ENCODE peak calls at places on chromosomes 11 and 22, in eight cellular contexts. One of them, this sample, is unnamed. For H3K9me3, the result is how much of the 10 kb centered on the place peaks cover.

GRCh38 chr11:125942771-125943428 is 2.9 kb upstream of the VSIG10L2 start:
- DNase-seq in RWPE2: no peak
- DNase-seq in transverse colon: no peak
- DNase-seq in colonic mucosa: no peak
- DNase-seq in sigmoid colon: no peak
- DNase-seq in cardiac muscle cell: no peak
- DNase-seq in breast epithelium: no peak
- DNase-seq in pancreas: no peak
- DNase-seq in this sample: no peak

GRCh38 chr22:26673485-26673884 is 16.1 kb downstream of the MIAT start:
- DNase-seq in colonic mucosa: peak
- DNase-seq in cardiac muscle cell: no peak
- DNase-seq in RWPE2: no peak
- DNase-seq in sigmoid colon: no peak
- DNase-seq in breast epithelium: no peak
- DNase-seq in transverse colon: peak
- DNase-seq in pancreas: no peak
- DNase-seq in this sample: peak

GRCh38 chr22:46798041-46798365 is 35.6 kb downstream of the TBC1D22A start:
- DNase-seq in colonic mucosa: no peak
- DNase-seq in sigmoid colon: peak
- DNase-seq in cardiac muscle cell: no peak
- DNase-seq in RWPE2: no peak
- DNase-seq in breast epithelium: peak
- DNase-seq in transverse colon: no peak
- DNase-seq in pancreas: no peak
- DNase-seq in this sample: no peak

GRCh38 chr11:127338380-127339259 is 338.1 kb upstream of the KIRREL3 start:
- DNase-seq in breast epithelium: no peak
- DNase-seq in sigmoid colon: no peak
- DNase-seq in RWPE2: no peak
- DNase-seq in cardiac muscle cell: no peak
- DNase-seq in pancreas: no peak
- DNase-seq in transverse colon: no peak
- DNase-seq in colonic mucosa: no peak
- DNase-seq in this sample: no peak

GRCh38 chr22:23032681-23033080 is 37.6 kb upstream of the GNAZ start:
- DNase-seq in colonic mucosa: no peak
- DNase-seq in pancreas: no peak
- DNase-seq in breast epithelium: no peak
- DNase-seq in transverse colon: no peak
- DNase-seq in cardiac muscle cell: no peak
- DNase-seq in sigmoid colon: no peak
- DNase-seq in RWPE2: no peak
- DNase-seq in this sample: peak

GRCh38 chr11:130055637-130056036 is 14.1 kb upstream of the APLP2 start:
- DNase-seq in breast epithelium: no peak
- DNase-seq in transverse colon: no peak
- DNase-seq in colonic mucosa: no peak
- DNase-seq in RWPE2: no peak
- DNase-seq in pancreas: no peak
- DNase-seq in sigmoid colon: no peak
- DNase-seq in cardiac muscle cell: no peak
- DNase-seq in this sample: no peak

GRCh38 chr11:93517611-93518010 is 25.6 kb downstream of the SMCO4 start:
- DNase-seq in pancreas: no peak
- DNase-seq in transverse colon: no peak
- DNase-seq in cardiac muscle cell: no peak
- DNase-seq in colonic mucosa: no peak
- DNase-seq in breast epithelium: no peak
- DNase-seq in sigmoid colon: no peak
- DNase-seq in RWPE2: no peak
- DNase-seq in this sample: no peak

GRCh38 chr11:3982431-3982830 is 112.2 kb upstream of the RRM1 start:
- DNase-seq in colonic mucosa: no peak
- DNase-seq in RWPE2: no peak
- DNase-seq in sigmoid colon: no peak
- DNase-seq in cardiac muscle cell: no peak
- DNase-seq in pancreas: no peak
- DNase-seq in breast epithelium: no peak
- DNase-seq in transverse colon: no peak
- DNase-seq in this sample: no peak

GRCh38 chr11:77175021-77175842 is 47.2 kb downstream of the MYO7A start:
- DNase-seq in RWPE2: no peak
- DNase-seq in breast epithelium: no peak
- DNase-seq in pancreas: no peak
- DNase-seq in colonic mucosa: no peak
- DNase-seq in transverse colon: no peak
- DNase-seq in sigmoid colon: peak
- DNase-seq in cardiac muscle cell: no peak
- DNase-seq in this sample: no peak

GRCh38 chr11:17551347-17552040 is 4.4 kb downstream of the OTOG start:
- DNase-seq in transverse colon: no peak
- DNase-seq in pancreas: no peak
- DNase-seq in breast epithelium: no peak
- DNase-seq in sigmoid colon: peak
- DNase-seq in colonic mucosa: no peak
- DNase-seq in cardiac muscle cell: no peak
- DNase-seq in RWPE2: peak
- DNase-seq in this sample: no peak

GRCh38 chr22:28479912-28480311 is 199.7 kb downstream of the TTC28 start:
- DNase-seq in colonic mucosa: no peak
- DNase-seq in transverse colon: no peak
- DNase-seq in RWPE2: no peak
- DNase-seq in breast epithelium: no peak
- DNase-seq in sigmoid colon: no peak
- DNase-seq in pancreas: no peak
- DNase-seq in cardiac muscle cell: no peak
- DNase-seq in this sample: no peak

GRCh38 chr11:129740125-129740719 is 75.4 kb upstream of the TMEM45B start:
- DNase-seq in colonic mucosa: no peak
- DNase-seq in cardiac muscle cell: no peak
- DNase-seq in RWPE2: no peak
- DNase-seq in sigmoid colon: no peak
- DNase-seq in transverse colon: no peak
- DNase-seq in breast epithelium: no peak
- DNase-seq in pancreas: no peak
- DNase-seq in this sample: no peak

GRCh38 chr11:131070365-131070764 is 154.1 kb upstream of the SNX19 start:
- DNase-seq in cardiac muscle cell: no peak
- DNase-seq in pancreas: no peak
- DNase-seq in sigmoid colon: no peak
- DNase-seq in RWPE2: no peak
- DNase-seq in transverse colon: no peak
- DNase-seq in breast epithelium: no peak
- DNase-seq in colonic mucosa: no peak
- DNase-seq in this sample: no peak

GRCh38 chr11:45180158-45180887 is 33.9 kb downstream of the PRDM11 start:
- DNase-seq in cardiac muscle cell: peak
- DNase-seq in transverse colon: peak
- DNase-seq in colonic mucosa: peak
- DNase-seq in pancreas: peak
- DNase-seq in breast epithelium: peak
- DNase-seq in RWPE2: no peak
- DNase-seq in sigmoid colon: peak
- DNase-seq in this sample: no peak

GRCh38 chr11:3206128-3206921 is 12.3 kb downstream of the MRGPRG start:
- DNase-seq in RWPE2: no peak
- DNase-seq in transverse colon: no peak
- DNase-seq in pancreas: no peak
- DNase-seq in colonic mucosa: no peak
- DNase-seq in cardiac muscle cell: no peak
- DNase-seq in sigmoid colon: no peak
- DNase-seq in breast epithelium: no peak
- DNase-seq in this sample: no peak

GRCh38 chr11:105100976-105101630 is 38.5 kb downstream of the CARD18 start:
- DNase-seq in RWPE2: no peak
- DNase-seq in breast epithelium: no peak
- DNase-seq in colonic mucosa: no peak
- DNase-seq in transverse colon: no peak
- DNase-seq in pancreas: no peak
- DNase-seq in sigmoid colon: no peak
- DNase-seq in cardiac muscle cell: no peak
- DNase-seq in this sample: no peak

GRCh38 chr11:66728760-66729385 is at the start of gene SPTBN2:
- DNase-seq in RWPE2: no peak
- DNase-seq in pancreas: no peak
- DNase-seq in sigmoid colon: peak
- DNase-seq in cardiac muscle cell: peak
- DNase-seq in colonic mucosa: no peak
- DNase-seq in transverse colon: peak
- DNase-seq in breast epithelium: no peak
- DNase-seq in this sample: peak

GRCh38 chr22:38489142-38489541 is 17.0 kb downstream of the DDX17 start:
- DNase-seq in cardiac muscle cell: no peak
- DNase-seq in pancreas: no peak
- DNase-seq in colonic mucosa: no peak
- DNase-seq in breast epithelium: no peak
- DNase-seq in RWPE2: no peak
- DNase-seq in transverse colon: no peak
- DNase-seq in sigmoid colon: no peak
- DNase-seq in this sample: no peak

GRCh38 chr11:43788394-43788793 is 92.2 kb upstream of the ALKBH3 start:
- DNase-seq in transverse colon: peak
- DNase-seq in pancreas: no peak
- DNase-seq in colonic mucosa: peak
- DNase-seq in cardiac muscle cell: no peak
- DNase-seq in RWPE2: no peak
- DNase-seq in breast epithelium: no peak
- DNase-seq in sigmoid colon: no peak
- DNase-seq in this sample: no peak

GRCh38 chr11:43574949-43575915 is 105.3 kb upstream of the HSD17B12 start:
- DNase-seq in colonic mucosa: no peak
- DNase-seq in cardiac muscle cell: peak
- DNase-seq in transverse colon: no peak
- DNase-seq in pancreas: no peak
- DNase-seq in sigmoid colon: peak
- DNase-seq in breast epithelium: no peak
- DNase-seq in RWPE2: no peak
- DNase-seq in this sample: no peak

GRCh38 chr11:96072592-96072991 is 148.7 kb upstream of the MTMR2 start:
- DNase-seq in transverse colon: no peak
- DNase-seq in pancreas: no peak
- DNase-seq in cardiac muscle cell: no peak
- DNase-seq in breast epithelium: no peak
- DNase-seq in RWPE2: no peak
- DNase-seq in sigmoid colon: no peak
- DNase-seq in colonic mucosa: no peak
- DNase-seq in this sample: no peak

GRCh38 chr11:73312806-73313403 is 4.8 kb downstream of the ARHGEF17 start:
- DNase-seq in breast epithelium: no peak
- DNase-seq in sigmoid colon: peak
- DNase-seq in colonic mucosa: no peak
- DNase-seq in pancreas: no peak
- DNase-seq in RWPE2: no peak
- DNase-seq in transverse colon: no peak
- DNase-seq in cardiac muscle cell: no peak
- DNase-seq in this sample: no peak

GRCh38 chr11:127493330-127493729 is 492.8 kb upstream of the KIRREL3 start:
- DNase-seq in sigmoid colon: no peak
- DNase-seq in RWPE2: no peak
- DNase-seq in pancreas: no peak
- DNase-seq in transverse colon: no peak
- DNase-seq in breast epithelium: no peak
- DNase-seq in colonic mucosa: no peak
- DNase-seq in cardiac muscle cell: peak
- DNase-seq in this sample: peak

DNA sequence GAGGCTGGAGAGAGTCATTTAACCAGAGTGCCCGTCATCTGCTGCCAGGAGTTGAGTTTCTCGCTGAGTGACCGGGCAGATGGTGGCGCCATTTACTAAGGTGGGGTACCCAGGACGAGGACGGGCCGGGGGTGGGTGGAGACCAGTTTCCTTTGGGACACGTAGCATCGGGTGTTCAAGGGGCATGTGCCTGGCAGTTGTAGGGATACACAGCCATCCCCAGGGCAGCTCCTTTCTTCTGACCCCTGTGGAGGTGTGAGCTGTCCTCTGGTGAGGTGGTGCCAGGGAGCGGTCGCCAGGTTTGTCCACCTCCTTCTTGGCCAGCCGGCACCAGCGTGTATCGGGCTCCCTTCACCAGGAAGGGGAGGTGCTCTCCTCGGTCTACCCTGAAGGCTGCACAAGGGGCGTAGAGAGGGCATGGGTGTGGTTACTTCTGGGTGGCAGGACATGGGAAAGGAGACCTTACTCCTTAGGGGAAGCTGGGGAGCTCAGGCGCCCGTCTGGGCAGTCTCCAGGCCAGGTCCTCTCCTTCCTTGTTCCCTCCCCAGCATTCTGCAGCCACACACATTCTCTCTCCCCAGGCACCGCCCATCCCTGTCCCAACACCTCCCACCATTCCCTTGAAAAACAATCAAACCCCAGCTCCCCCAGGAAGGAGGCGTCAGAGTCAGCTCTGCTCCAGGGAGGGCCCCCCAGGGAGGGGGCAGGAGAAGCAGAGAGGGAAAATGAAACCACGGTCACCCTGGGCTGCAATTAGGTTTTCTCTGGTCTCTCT is 10.3 kb upstream of the MB start:
- DNase-seq in transverse colon: peak
- DNase-seq in cardiac muscle cell: peak
- DNase-seq in colonic mucosa: peak
- DNase-seq in RWPE2: peak
- DNase-seq in sigmoid colon: peak
- DNase-seq in breast epithelium: peak
- DNase-seq in pancreas: peak
- DNase-seq in this sample: peak
- H3K27ac ChIP-seq in transverse colon: peak
- H3K27ac ChIP-seq in cardiac muscle cell: no peak
- H3K27ac ChIP-seq in colonic mucosa: peak
- H3K27ac ChIP-seq in RWPE2: peak
- H3K27ac ChIP-seq in sigmoid colon: peak
- H3K27ac ChIP-seq in breast epithelium: peak
- H3K27ac ChIP-seq in pancreas: peak
- H3K27ac ChIP-seq in this sample: no peak

GRCh38 chr22:48745842-48746788 is 1081.6 kb downstream of the BRD1 start:
- DNase-seq in pancreas: no peak
- DNase-seq in cardiac muscle cell: no peak
- DNase-seq in breast epithelium: peak
- DNase-seq in transverse colon: no peak
- DNase-seq in colonic mucosa: no peak
- DNase-seq in sigmoid colon: no peak
- DNase-seq in RWPE2: no peak
- DNase-seq in this sample: no peak
- H3K9me3 ChIP-seq in pancreas: under half
- H3K9me3 ChIP-seq in cardiac muscle cell: under half
- H3K9me3 ChIP-seq in breast epithelium: under half
- H3K9me3 ChIP-seq in transverse colon: under half
- H3K9me3 ChIP-seq in colonic mucosa: under half
- H3K9me3 ChIP-seq in sigmoid colon: under half
- H3K9me3 ChIP-seq in RWPE2: under half
- H3K9me3 ChIP-seq in this sample: under half

GRCh38 chr11:69655479-69656394 is 14.8 kb downstream of the CCND1 start:
- DNase-seq in cardiac muscle cell: no peak
- DNase-seq in transverse colon: no peak
- DNase-seq in pancreas: no peak
- DNase-seq in colonic mucosa: no peak
- DNase-seq in RWPE2: peak
- DNase-seq in sigmoid colon: peak
- DNase-seq in breast epithelium: no peak
- DNase-seq in this sample: no peak
- H3K27ac ChIP-seq in cardiac muscle cell: no peak
- H3K27ac ChIP-seq in transverse colon: no peak
- H3K27ac ChIP-seq in pancreas: no peak
- H3K27ac ChIP-seq in colonic mucosa: no peak
- H3K27ac ChIP-seq in RWPE2: no peak
- H3K27ac ChIP-seq in sigmoid colon: no peak
- H3K27ac ChIP-seq in breast epithelium: peak
- H3K27ac ChIP-seq in this sample: no peak

GRCh38 chr11:19938866-19939265 is 221.4 kb downstream of the DBX1 start:
- DNase-seq in sigmoid colon: no peak
- DNase-seq in breast epithelium: peak
- DNase-seq in cardiac muscle cell: no peak
- DNase-seq in RWPE2: no peak
- DNase-seq in colonic mucosa: no peak
- DNase-seq in pancreas: no peak
- DNase-seq in transverse colon: no peak
- DNase-seq in this sample: no peak
- H3K9me3 ChIP-seq in sigmoid colon: under half
- H3K9me3 ChIP-seq in breast epithelium: under half
- H3K9me3 ChIP-seq in cardiac muscle cell: under half
- H3K9me3 ChIP-seq in RWPE2: under half
- H3K9me3 ChIP-seq in colonic mucosa: under half
- H3K9me3 ChIP-seq in pancreas: under half
- H3K9me3 ChIP-seq in transverse colon: under half
- H3K9me3 ChIP-seq in this sample: under half

This sample was measured in Karpas-422.